ENCODE peak calls at places on chromosome 16, in eight cellular contexts. M, S, G, R, P, N, B and Z are unnamed samples.
A peak's percentile ranks its signal among the peaks of the same experiment; 100 is the strongest.

GRCh38 chr16:72388007-72388406 is 216.1 kb upstream of the PMFBP1 start:
- DNase-seq in M (no peak), S (no peak), G (no peak), R (no peak), P (no peak), N (no peak), B (no peak), Z (no peak)

GRCh38 chr16:82454566-82454965 is 172.2 kb upstream of the CDH13 start:
- DNase-seq in M (no peak), S (no peak), G (no peak), R (no peak), P (no peak), N (no peak), B (no peak), Z (no peak)

GRCh38 chr16:28549301-28549899 is 4.3 kb upstream of the SGF29 start:
- DNase-seq in M (peak; percentile 33), S (no peak), G (no peak), R (peak; percentile 47), P (no peak), N (no peak), B (no peak), Z (no peak)

GRCh38 chr16:57863434-57864160 is 61.3 kb upstream of the KIFC3 start:
- DNase-seq in M (peak; percentile 45), S (peak; percentile 59), G (peak; percentile 83), R (peak; percentile 79), P (peak; percentile 61), N (peak; percentile 63), B (peak; percentile 85), Z (no peak)

GRCh38 chr16:35523991-35524390 is 2064.6 kb downstream of the TP53TG3F start:
- DNase-seq in M (no peak), S (no peak), G (no peak), R (no peak), P (no peak), N (peak; percentile 46), B (no peak), Z (no peak)

GRCh38 chr16:80274576-80275191 is 266.1 kb upstream of the DYNLRB2 start:
- DNase-seq in M (no peak), S (no peak), G (no peak), R (no peak), P (peak; percentile 73), N (no peak), B (no peak), Z (no peak)

GRCh38 chr16:81036751-81037350 is 1.2 kb downstream of the ATMIN start:
- DNase-seq in M (no peak), S (no peak), G (no peak), R (no peak), P (no peak), N (no peak), B (no peak), Z (no peak)

GRCh38 chr16:55499281-55499680 is 9.6 kb upstream of the LPCAT2 start:
- DNase-seq in M (no peak), S (no peak), G (no peak), R (no peak), P (no peak), N (no peak), B (no peak), Z (no peak)

GRCh38 chr16:27322858-27323780 is 9.3 kb downstream of the IL4R start:
- DNase-seq in M (no peak), S (peak; percentile 82), G (peak; percentile 46), R (peak; percentile 73), P (peak; percentile 92), N (no peak), B (no peak), Z (no peak)

GRCh38 chr16:84524346-84524920 is 20.0 kb upstream of the MEAK7 start:
- DNase-seq in M (no peak), S (no peak), G (no peak), R (no peak), P (no peak), N (no peak), B (no peak), Z (no peak)

GRCh38 chr16:47731252-47731651 is 270.1 kb downstream of the PHKB start:
- DNase-seq in M (no peak), S (no peak), G (no peak), R (no peak), P (peak; percentile 24), N (no peak), B (no peak), Z (no peak)

GRCh38 chr16:52871481-52871880 is 181.2 kb downstream of the CHD9NB start:
- DNase-seq in M (no peak), S (no peak), G (no peak), R (no peak), P (no peak), N (no peak), B (no peak), Z (no peak)

GRCh38 chr16:51357839-51358238 is 206.8 kb upstream of the SALL1 start:
- DNase-seq in M (no peak), S (no peak), G (no peak), R (no peak), P (no peak), N (no peak), B (no peak), Z (no peak)

GRCh38 chr16:89199241-89200123 is 855 bp downstream of the SLC22A31 start:
- DNase-seq in M (no peak), S (no peak), G (no peak), R (no peak), P (no peak), N (no peak), B (no peak), Z (no peak)

DNA sequence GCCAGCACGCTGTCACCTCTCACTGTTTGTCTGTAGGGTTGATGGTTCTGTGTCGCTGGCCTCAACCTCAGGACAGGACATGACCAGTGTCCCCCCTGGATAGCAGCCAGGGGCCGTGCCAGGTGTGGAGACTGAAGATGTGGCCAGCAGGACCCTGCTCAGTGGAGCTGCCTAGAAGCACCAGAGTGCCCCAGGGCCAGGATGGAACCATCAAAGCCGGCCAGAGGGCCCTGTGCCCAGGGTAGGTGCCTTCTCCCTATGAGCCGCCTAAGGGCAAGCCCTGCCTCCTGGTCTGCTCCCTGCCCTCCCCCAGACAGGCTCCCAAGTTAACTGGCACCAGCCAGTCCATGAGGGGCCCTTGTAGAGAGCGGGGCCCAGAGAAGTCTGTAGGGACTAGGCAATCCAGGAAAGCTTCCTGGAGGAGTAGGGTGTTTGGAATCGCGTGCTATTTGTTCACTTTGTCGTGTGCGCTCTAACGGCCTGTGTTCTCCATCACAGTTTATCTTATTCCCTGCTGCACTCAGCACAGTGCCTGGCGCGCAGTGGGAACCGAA is 546 bp upstream of the NDUFB10 start:
- DNase-seq in M (no peak), S (no peak), G (no peak), R (no peak), P (no peak), N (no peak), B (no peak), Z (no peak)
- H3K4me3 ChIP-seq in M (peak overlapping the region; percentile 31), S (peak overlapping the region; percentile 99), G (peak overlapping the region; percentile 81), R (no peak overlapping the region), P (peak overlapping the region; percentile 79), N (peak overlapping the region; percentile 74), B (peak overlapping the region; percentile 81), Z (peak overlapping the region; percentile 70)

DNA sequence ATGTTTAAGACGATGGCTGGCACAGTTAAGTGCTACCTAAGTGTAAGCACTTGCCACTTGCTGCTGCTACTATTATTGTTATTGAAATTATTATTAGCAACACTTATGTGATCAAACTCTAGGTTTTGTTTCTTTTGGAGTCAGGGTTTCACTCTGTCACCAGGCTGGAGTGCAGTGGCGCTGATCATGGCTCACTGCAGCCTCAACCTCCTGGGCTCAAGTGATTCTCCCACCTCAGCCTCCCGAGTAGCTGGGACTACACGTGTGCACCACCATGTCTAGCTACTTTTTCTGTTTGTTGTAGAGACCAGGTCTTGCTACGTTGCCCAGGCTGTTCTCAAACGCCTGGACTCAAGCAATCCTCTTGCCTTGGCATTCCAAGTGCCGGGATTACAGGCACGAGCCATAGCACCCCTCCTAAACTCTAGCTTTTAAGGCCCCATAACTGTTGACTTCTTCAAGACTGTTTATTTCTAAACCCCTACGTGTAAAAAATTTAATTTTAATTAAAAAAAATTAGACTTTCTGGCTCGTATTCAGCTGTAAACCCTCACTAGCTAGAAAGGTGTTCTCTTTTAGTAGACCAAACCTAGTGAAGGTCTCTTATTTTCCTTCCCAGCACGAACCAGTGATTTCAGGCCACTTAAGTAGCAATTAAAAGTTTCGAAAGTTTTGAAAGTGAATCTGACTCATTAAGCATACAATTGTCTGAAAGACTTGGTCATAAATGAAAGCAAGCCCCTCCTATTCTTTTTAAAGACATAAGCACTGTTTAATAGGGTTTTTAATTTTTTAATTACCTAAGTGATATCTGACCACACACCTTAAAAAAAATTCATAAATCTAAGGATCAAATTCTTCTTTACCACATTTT is 11.7 kb upstream of the SCNN1B start:
- DNase-seq in M (no peak), S (no peak), G (peak; percentile 24), R (no peak), P (no peak), N (no peak), B (no peak), Z (no peak)
- H3K27ac ChIP-seq in M (no peak overlapping the region), S (no peak overlapping the region), G (no peak overlapping the region), R (no peak overlapping the region), P (no peak overlapping the region), N (no peak overlapping the region), B (no peak overlapping the region), Z (peak overlapping the region; percentile 61)

DNA sequence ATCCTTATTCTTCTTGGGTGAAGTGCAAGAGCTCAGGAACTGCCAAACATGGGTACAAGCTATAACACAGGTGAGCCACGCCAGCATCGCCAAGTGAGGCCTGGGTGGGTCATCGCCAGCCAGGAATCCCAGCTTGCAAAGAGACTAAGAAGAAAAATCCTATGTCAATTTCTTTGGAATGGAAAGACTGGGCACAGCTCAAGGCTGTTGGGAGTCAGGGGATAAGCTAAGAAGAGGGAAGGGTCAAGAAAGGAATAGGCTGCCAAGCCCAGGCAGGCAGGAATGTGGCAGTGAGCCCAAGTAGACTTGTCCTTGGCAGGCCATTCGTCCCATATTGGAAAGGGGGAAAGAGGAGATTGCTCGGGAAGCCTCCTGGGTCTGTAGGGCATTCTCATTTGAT is 191.4 kb upstream of the CDH5 start:
- DNase-seq in M (no peak), S (no peak), G (no peak), R (no peak), P (no peak), N (no peak), B (no peak), Z (no peak)
- TF ChIP-seq POLR2A in M (no peak), S (no peak), G (no peak), R (no peak), P (no peak), N (no peak), B (no peak), Z (no peak)

GRCh38 chr16:1763521-1764511 is 7.5 kb downstream of the NME3 start:
- DNase-seq in M (no peak), S (no peak), G (no peak), R (no peak), P (no peak), N (no peak), B (no peak), Z (no peak)
- H3K4me3 ChIP-seq in M (no peak overlapping the region), S (no peak overlapping the region), G (no peak overlapping the region), R (no peak overlapping the region), P (no peak overlapping the region), N (no peak overlapping the region), B (peak overlapping the region; percentile 4), Z (no peak overlapping the region)

DNA sequence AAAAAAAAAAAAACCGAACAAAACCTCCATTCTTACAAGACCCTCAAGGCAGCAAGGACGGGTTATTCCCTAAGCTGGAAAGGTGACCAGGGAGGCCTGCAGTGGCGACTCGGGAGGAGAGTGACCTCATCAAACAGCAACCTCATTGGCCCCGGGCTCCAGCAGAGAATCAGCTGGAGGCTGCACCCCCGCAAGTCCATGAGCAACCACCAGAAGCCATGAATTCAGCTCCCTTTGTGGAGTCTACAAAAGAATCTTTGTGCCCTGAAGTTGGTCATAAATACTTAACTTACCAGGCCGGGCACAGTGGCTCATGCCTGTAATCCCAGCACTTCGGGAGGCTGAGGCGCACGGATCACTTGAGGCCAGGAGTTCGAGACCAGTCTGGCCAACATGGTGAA is 80.9 kb upstream of the CREBBP start:
- DNase-seq in M (no peak), S (no peak), G (no peak), R (peak; percentile 73), P (no peak), N (no peak), B (peak; percentile 58), Z (no peak)
- H3K27ac ChIP-seq in M (peak overlapping the region; percentile 49), S (peak overlapping the region; percentile 77), G (peak overlapping the region; percentile 72), R (peak overlapping the region; percentile 89), P (peak overlapping the region; percentile 67), N (peak overlapping the region; percentile 50), B (peak overlapping the region; percentile 16), Z (peak overlapping the region; percentile 47)